ENCODE peak calls at places on chromosomes 13 and 19, in five cellular contexts. U is testis, Y is transverse colon, I is tibial nerve, P is body of pancreas. X is an unnamed sample.

GRCh38 chr13:27783111-27783510 is 9.2 kb upstream of the GSX1 start:
- DNase-seq in U (peak; percentile 32), Y (no peak), I (no peak), P (peak; percentile 36), X (no peak)

GRCh38 chr19:4200940-4201542 is 18.6 kb downstream of the ANKRD24 start:
- DNase-seq in U (no peak), Y (no peak), I (no peak), P (no peak), X (no peak)

GRCh38 chr13:70128098-70128497 is 19.8 kb upstream of the KLHL1 start:
- DNase-seq in U (no peak), Y (no peak), I (no peak), P (no peak), X (no peak)

GRCh38 chr19:55457683-55458457 is 3.6 kb downstream of the ISOC2 start:
- DNase-seq in U (no peak), Y (no peak), I (no peak), P (no peak), X (no peak)

GRCh38 chr13:51797664-51798488 is 6.1 kb downstream of the DHRS12 start:
- DNase-seq in U (peak; percentile 69), Y (peak; percentile 51), I (no peak), P (peak; percentile 92), X (peak; percentile 56)

GRCh38 chr13:98157188-98157587 is 14.3 kb downstream of the FARP1 start:
- DNase-seq in U (no peak), Y (no peak), I (no peak), P (no peak), X (no peak)

GRCh38 chr13:29260684-29261083 is 334.8 kb downstream of the SLC7A1 start:
- DNase-seq in U (peak; percentile 17), Y (no peak), I (no peak), P (no peak), X (no peak)

GRCh38 chr13:22836475-22836874 is 344.3 kb upstream of the SGCG start:
- DNase-seq in U (no peak), Y (no peak), I (no peak), P (no peak), X (no peak)

GRCh38 chr13:113756441-113757097 is 2.5 kb upstream of the TMEM255B start:
- DNase-seq in U (no peak), Y (no peak), I (no peak), P (no peak), X (no peak)

GRCh38 chr19:51158474-51159129 is 16.5 kb downstream of the SIGLEC7 start:
- DNase-seq in U (peak; percentile 71), Y (peak; percentile 56), I (no peak), P (peak; percentile 64), X (peak; percentile 45)

GRCh38 chr13:39370554-39370953 is 232.4 kb downstream of the LHFPL6 start:
- DNase-seq in U (no peak), Y (no peak), I (no peak), P (no peak), X (no peak)

GRCh38 chr13:78401833-78402232 is 201.5 kb downstream of the POU4F1 start:
- DNase-seq in U (no peak), Y (no peak), I (no peak), P (no peak), X (no peak)

GRCh38 chr13:103547914-103548313 is 481.7 kb upstream of the SLC10A2 start:
- DNase-seq in U (no peak), Y (no peak), I (no peak), P (no peak), X (no peak)

GRCh38 chr13:113839536-113840204 is 24.2 kb downstream of the GAS6 start:
- DNase-seq in U (peak; percentile 60), Y (peak; percentile 81), I (no peak), P (peak; percentile 67), X (no peak)

GRCh38 chr13:57982782-57983181 is 351.2 kb downstream of the PCDH17 start:
- DNase-seq in U (no peak), Y (no peak), I (no peak), P (no peak), X (no peak)

GRCh38 chr13:114167445-114167844 is 11.6 kb upstream of the CFAP97D2 start:
- DNase-seq in U (no peak), Y (no peak), I (no peak), P (no peak), X (no peak)

GRCh38 chr13:112842343-112842856 is 126.6 kb upstream of the MCF2L start:
- DNase-seq in U (peak; percentile 56), Y (no peak), I (peak; percentile 26), P (no peak), X (no peak)

GRCh38 chr13:101085551-101085950 is 330.8 kb downstream of the NALCN start:
- DNase-seq in U (no peak), Y (no peak), I (no peak), P (no peak), X (no peak)

GRCh38 chr19:1211494-1212234 is 6.1 kb downstream of the STK11 start:
- DNase-seq in U (peak; percentile 94), Y (no peak), I (no peak), P (peak; percentile 94), X (no peak)

GRCh38 chr13:72652681-72653080 is 74.7 kb downstream of the MZT1 start:
- DNase-seq in U (no peak), Y (no peak), I (no peak), P (no peak), X (no peak)

GRCh38 chr19:3269972-3270667 is 45.7 kb downstream of the CELF5 start:
- DNase-seq in U (no peak), Y (no peak), I (no peak), P (no peak), X (no peak)

GRCh38 chr13:83879431-83880171 is 2.7 kb downstream of the SLITRK1 start:
- DNase-seq in U (no peak), Y (no peak), I (no peak), P (peak; percentile 17), X (no peak)

GRCh38 chr13:64591981-64592380 is 2638.2 kb downstream of the PCDH9 start:
- DNase-seq in U (no peak), Y (no peak), I (no peak), P (no peak), X (no peak)

GRCh38 chr13:72141845-72142470 is 275.0 kb upstream of the DACH1 start:
- DNase-seq in U (no peak), Y (no peak), I (no peak), P (peak; percentile 19), X (peak; percentile 48)

GRCh38 chr19:36686365-36687213 is 823 bp upstream of the ZNF567 start:
- DNase-seq in U (no peak), Y (peak; percentile 14), I (no peak), P (peak; percentile 39), X (peak; percentile 57)

GRCh38 chr13:94305463-94305862 is 174.0 kb downstream of the DCT start:
- DNase-seq in U (no peak), Y (no peak), I (no peak), P (no peak), X (peak; percentile 45)

GRCh38 chr13:58921129-58921528 is 1242.6 kb downstream of the DIAPH3 start:
- DNase-seq in U (no peak), Y (no peak), I (no peak), P (no peak), X (no peak)

GRCh38 chr19:40791349-40791748 is 7.6 kb upstream of the EGLN2 start:
- DNase-seq in U (no peak), Y (no peak), I (no peak), P (no peak), X (no peak)

GRCh38 chr13:83980322-83980721 is 98.0 kb upstream of the SLITRK1 start:
- DNase-seq in U (no peak), Y (no peak), I (no peak), P (no peak), X (no peak)

GRCh38 chr13:113907637-113908617 is 44.1 kb upstream of the GAS6 start:
- DNase-seq in U (no peak), Y (peak; percentile 36), I (no peak), P (peak; percentile 55), X (no peak)

GRCh38 chr19:43353606-43354304 is at the start of gene CD177:
- DNase-seq in U (no peak), Y (no peak), I (no peak), P (no peak), X (no peak)
- TF ChIP-seq CTCF in U (no peak), Y (no peak), I (no peak), P (no peak), X (no peak)

GRCh38 chr19:10568826-10569651 is at the start of gene CDKN2D:
- DNase-seq in U (peak; percentile 100), Y (peak; percentile 100), I (peak; percentile 99), P (peak; percentile 100), X (peak; percentile 100)
- TF ChIP-seq POLR2A in U (no peak), Y (peak; percentile 55), I (peak; percentile 88), P (peak; percentile 38), X (peak; percentile 66)

GRCh38 chr19:45082170-45082569 is 3.1 kb downstream of the GEMIN7 start:
- DNase-seq in U (no peak), Y (no peak), I (no peak), P (no peak), X (no peak)

GRCh38 chr19:45090034-45090433 is 2.9 kb upstream of the PPP1R37 start:
- DNase-seq in U (no peak), Y (no peak), I (no peak), P (no peak), X (no peak)

GRCh38 chr19:45090598-45090997 is 2.4 kb upstream of the PPP1R37 start:
- DNase-seq in U (no peak), Y (no peak), I (no peak), P (no peak), X (no peak)

GRCh38 chr19:45087531-45087930 is 5.4 kb upstream of the PPP1R37 start:
- DNase-seq in U (no peak), Y (no peak), I (no peak), P (no peak), X (no peak)

DNA sequence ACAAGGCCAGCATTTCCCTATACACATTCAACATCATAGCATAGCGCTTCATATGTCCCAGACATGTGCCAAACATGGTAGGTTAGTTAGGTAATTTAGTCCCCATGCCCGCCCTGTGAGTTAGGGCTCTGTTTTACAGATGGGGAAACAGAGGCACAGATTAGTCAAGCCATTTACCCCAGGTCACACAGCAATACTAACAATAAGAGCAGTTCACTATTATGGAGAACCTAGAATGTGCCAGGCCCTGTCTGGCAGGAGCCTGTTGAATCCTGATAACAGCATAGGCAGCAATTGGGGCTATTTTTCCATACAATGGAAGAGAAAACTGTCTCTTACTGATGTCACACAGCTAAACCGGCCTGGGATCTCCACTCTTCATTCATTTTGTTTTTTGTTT is 6.5 kb upstream of the PPP1R37 start:
- DNase-seq in U (no peak), Y (no peak), I (no peak), P (no peak), X (no peak)
- H3K9me3 ChIP-seq in U (no peaks in the 10 kb centered on the region), Y (no peaks in the 10 kb centered on the region), I (no peaks in the 10 kb centered on the region), P (no peaks in the 10 kb centered on the region), X (no peaks in the 10 kb centered on the region)

DNA sequence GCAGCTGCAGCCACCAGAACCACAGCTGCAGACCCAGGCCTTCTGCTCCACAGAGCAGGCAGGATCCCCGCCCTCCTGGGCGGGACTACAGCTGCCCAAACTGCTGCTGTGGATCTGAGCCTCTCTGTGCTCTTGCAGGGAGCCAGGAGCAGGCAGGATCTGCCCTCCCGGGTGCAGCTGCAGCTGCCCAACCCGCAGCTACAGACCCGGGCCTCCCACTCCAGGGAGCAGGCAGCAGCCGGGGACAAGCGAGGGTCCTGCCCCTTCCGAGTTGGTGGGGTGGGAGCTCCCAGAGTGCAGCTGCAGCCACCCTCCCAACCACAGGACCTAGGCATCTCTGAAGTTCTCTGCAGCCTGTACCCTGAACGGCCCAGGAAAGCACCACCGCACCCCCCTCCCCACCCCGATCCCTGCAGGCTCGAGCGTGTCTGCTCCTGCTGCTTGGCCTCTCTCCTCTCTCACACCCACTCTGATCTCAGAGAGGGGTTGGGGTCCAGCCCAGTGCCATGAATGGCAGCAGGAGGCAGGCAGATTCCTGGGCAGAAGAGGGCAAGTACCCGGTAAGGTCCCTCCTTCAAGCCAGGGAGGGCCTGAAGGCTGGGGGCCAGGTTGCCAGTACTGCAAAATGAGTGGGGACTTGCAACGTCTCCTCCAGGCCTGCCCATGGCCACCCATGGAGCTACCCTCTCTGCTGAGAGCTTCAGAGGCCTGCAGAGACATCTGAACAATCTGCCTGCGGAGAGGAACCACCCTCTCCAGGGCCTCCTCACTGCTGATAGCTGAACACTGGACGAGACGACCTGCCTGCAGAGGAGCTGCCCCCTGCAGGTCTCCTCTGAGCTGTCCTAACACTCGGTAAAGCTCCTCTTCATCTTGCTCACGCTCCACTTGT is 16.4 kb upstream of the EMP3 start:
- DNase-seq in U (peak; percentile 62), Y (no peak), I (no peak), P (no peak), X (no peak)
- TF ChIP-seq CTCF in U (peak; percentile 20), Y (no peak), I (no peak), P (no peak), X (no peak)

X was measured in adrenal gland.